ENCODE peak calls at places on chromosomes 7 and 10, in six cellular contexts. D, J, U, I, F and H are unnamed samples.

GRCh38 chr7:100220833-100221718 is 1.3 kb downstream of the PVRIG start:
- DNase-seq in D (peak), J (peak), U (no peak), I (no peak), F (no peak), H (peak)

GRCh38 chr7:154631162-154631561 is 371.8 kb downstream of the PAXIP1 start:
- DNase-seq in D (no peak), J (no peak), U (no peak), I (no peak), F (no peak), H (no peak)

GRCh38 chr7:105319578-105319977 is 69.1 kb downstream of the SRPK2 start:
- DNase-seq in D (peak), J (no peak), U (no peak), I (no peak), F (no peak), H (no peak)

GRCh38 chr7:99201027-99201426 is 6.9 kb downstream of the KPNA7 start:
- DNase-seq in D (no peak), J (no peak), U (no peak), I (no peak), F (no peak), H (no peak)

GRCh38 chr7:67423058-67423457 is 426.4 kb downstream of the TYW1 start:
- DNase-seq in D (no peak), J (no peak), U (no peak), I (no peak), F (no peak), H (no peak)

GRCh38 chr7:138958026-138958956 is 22.9 kb downstream of the KIAA1549 start:
- DNase-seq in D (no peak), J (no peak), U (no peak), I (no peak), F (no peak), H (no peak)

GRCh38 chr7:148722340-148723165 is 23.9 kb downstream of the CUL1 start:
- DNase-seq in D (no peak), J (no peak), U (no peak), I (no peak), F (peak), H (no peak)

GRCh38 chr7:47576031-47576908 is 5.6 kb downstream of the TNS3 start:
- DNase-seq in D (no peak), J (no peak), U (no peak), I (no peak), F (peak), H (no peak)

GRCh38 chr7:66082083-66082482 is 6.5 kb downstream of the ASL start:
- DNase-seq in D (no peak), J (no peak), U (no peak), I (no peak), F (no peak), H (no peak)

GRCh38 chr10:34319197-34319846 is 495.8 kb downstream of the PARD3 start:
- DNase-seq in D (no peak), J (no peak), U (no peak), I (no peak), F (peak), H (no peak)

GRCh38 chr10:131452926-131453771 is 141.6 kb upstream of the TCERG1L start:
- DNase-seq in D (no peak), J (no peak), U (peak), I (no peak), F (no peak), H (no peak)

GRCh38 chr10:121267236-121268003 is 330.8 kb downstream of the FGFR2 start:
- DNase-seq in D (no peak), J (no peak), U (no peak), I (no peak), F (no peak), H (no peak)

GRCh38 chr10:78744521-78745090 is 324.2 kb upstream of the ZMIZ1 start:
- DNase-seq in D (no peak), J (no peak), U (no peak), I (no peak), F (peak), H (no peak)

GRCh38 chr10:132408823-132409666 is 12.0 kb downstream of the PWWP2B start:
- DNase-seq in D (no peak), J (no peak), U (no peak), I (no peak), F (no peak), H (no peak)

GRCh38 chr7:82700739-82701138 is 257.2 kb upstream of the CACNA2D1 start:
- DNase-seq in D (no peak), J (no peak), U (no peak), I (no peak), F (no peak), H (no peak)

GRCh38 chr10:59830601-59831259 is 75.6 kb downstream of the CCDC6 start:
- DNase-seq in D (no peak), J (no peak), U (peak), I (peak), F (peak), H (no peak)

GRCh38 chr7:107387573-107388219 is 82.2 kb upstream of the GPR22 start:
- DNase-seq in D (no peak), J (no peak), U (no peak), I (no peak), F (no peak), H (no peak)

GRCh38 chr10:120580651-120581259 is 123.7 kb downstream of the PLPP4 start:
- DNase-seq in D (no peak), J (no peak), U (no peak), I (no peak), F (no peak), H (no peak)

GRCh38 chr10:74898201-74898976 is 72.0 kb downstream of the KAT6B start:
- DNase-seq in D (peak), J (no peak), U (no peak), I (no peak), F (peak), H (no peak)

GRCh38 chr10:51030480-51030879 is 43.8 kb upstream of the PRKG1 start:
- DNase-seq in D (no peak), J (no peak), U (no peak), I (no peak), F (no peak), H (no peak)

GRCh38 chr7:22831602-22832001 is 9.0 kb upstream of the TOMM7 start:
- DNase-seq in D (no peak), J (no peak), U (no peak), I (no peak), F (no peak), H (no peak)

GRCh38 chr10:21100871-21101514 is 203.9 kb upstream of the NEBL start:
- DNase-seq in D (no peak), J (no peak), U (no peak), I (no peak), F (no peak), H (no peak)

GRCh38 chr10:44913312-44914079 is 2.4 kb downstream of the TMEM72 start:
- DNase-seq in D (no peak), J (no peak), U (no peak), I (peak), F (no peak), H (no peak)

GRCh38 chr7:17070117-17070750 is 188.5 kb upstream of the AGR3 start:
- DNase-seq in D (no peak), J (no peak), U (no peak), I (no peak), F (no peak), H (no peak)

DNA sequence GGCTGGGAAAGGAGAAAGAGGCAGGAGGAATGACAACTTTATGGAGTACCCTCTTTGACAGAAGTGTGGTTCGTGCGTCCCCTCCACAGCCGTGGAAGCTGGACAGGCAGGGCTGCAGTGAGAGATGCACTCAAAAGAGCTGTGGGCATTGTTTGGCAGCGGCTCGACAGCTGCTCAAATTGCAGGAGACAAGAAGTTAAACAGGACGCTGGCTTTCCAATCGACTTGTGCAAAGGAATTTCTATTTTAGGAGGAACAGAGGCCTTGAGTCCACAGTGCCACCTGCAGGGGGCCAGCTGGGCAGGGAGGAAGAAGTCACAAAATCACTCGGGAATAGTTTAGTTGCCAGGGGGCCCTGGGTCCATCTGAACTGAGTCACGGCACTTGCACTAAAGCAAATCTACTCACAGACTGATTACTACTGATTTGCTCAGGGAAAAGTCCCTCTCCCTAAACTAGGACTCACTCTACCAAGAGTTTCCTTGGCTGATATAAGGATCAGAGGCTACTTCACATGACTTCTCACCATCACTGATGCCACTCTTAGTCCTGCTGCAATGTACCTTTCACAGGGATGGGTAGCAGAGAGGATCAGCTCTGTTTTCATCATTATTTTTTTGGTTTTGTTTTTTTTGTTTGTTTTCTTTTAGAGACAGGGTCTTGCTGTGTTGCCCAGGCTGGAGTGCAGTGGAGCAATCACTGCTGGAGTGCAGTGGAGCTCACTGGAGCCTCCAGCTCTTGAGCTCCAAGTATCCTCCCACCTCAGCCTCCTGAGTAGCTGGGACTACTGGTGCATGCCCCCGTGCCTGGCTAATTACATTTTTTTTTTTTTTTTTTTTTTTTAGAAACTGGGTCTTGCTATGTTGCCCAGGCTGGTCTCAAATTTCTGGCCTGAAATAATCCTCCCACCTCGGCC is 200.8 kb downstream of the JCAD start:
- DNase-seq in D (no peak), J (no peak), U (peak), I (no peak), F (peak), H (no peak)
- TF ChIP-seq POLR2A in D (no peak), J (no peak), U (no peak), I (no peak), F (no peak), H (no peak)

DNA sequence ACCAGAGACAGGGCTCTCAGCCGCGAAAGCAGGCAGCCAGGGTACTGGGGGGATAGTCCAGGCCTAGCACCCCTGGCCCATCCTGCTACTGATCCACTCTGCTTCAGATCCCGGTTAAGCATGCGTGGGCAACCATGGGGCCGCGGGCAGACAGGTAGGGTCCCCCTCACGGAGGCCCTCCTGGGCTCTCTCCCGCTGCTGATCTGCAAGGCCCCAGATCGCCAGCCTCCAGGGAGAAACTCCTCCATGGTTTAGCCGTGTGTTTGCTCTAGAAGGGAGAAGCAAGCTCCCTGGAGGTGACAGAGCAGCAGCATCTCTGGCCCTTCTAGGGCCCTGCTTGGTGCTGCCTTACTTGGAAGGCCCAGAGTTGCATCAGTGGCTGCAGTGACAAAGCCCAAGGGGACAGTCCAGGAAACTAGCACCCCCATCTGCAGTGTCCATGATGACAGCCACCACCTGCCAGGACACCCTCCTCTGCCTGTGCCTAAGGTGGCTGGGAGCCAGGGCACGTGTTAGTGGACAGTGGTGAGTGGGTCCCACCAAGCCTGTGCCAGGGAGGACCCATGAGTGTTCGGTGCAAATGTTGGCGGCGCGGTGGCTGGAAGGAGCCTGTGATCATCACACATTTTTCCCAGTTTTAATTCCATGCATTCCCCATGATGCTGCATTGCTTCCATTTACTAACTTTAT is 29.2 kb downstream of the CALML5 start:
- DNase-seq in D (no peak), J (no peak), U (no peak), I (no peak), F (no peak), H (no peak)
- TF ChIP-seq TAF1 in D (no peak), J (no peak), U (no peak), I (no peak), F (no peak), H (no peak)

DNA sequence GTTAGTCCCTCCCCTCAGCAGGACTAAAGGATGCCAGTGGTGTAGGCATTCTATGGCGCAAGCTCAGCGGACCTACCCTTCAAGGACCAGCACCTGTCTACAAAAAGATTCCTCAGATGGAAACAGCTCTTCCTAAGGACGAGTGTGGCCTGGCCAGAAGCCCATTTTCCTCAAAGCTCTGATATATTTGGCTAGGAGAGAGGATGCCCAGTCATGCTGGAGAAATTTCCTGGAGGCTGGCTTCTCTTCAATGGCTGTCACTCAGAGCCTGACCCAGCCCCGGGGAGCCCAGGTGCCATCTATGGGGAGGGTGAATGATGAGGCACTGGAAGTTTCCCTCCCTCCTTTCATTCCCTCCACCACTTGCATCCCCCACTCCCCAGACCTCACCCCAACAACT is 111.5 kb downstream of the PLXNA4 start:
- DNase-seq in D (no peak), J (no peak), U (no peak), I (no peak), F (no peak), H (no peak)
- TF ChIP-seq POLR2A in D (no peak), J (no peak), U (no peak), I (no peak), F (no peak), H (no peak)

GRCh38 chr7:124764847-124765400 is 668 bp downstream of the GPR37 start:
- DNase-seq in D (no peak), J (peak), U (peak), I (no peak), F (no peak), H (peak)
- TF ChIP-seq TAF1 in D (no peak), J (no peak), U (no peak), I (no peak), F (no peak), H (no peak)

GRCh38 chr10:71767420-71768035 is 5.8 kb downstream of the VSIR start:
- DNase-seq in D (no peak), J (no peak), U (no peak), I (no peak), F (peak), H (no peak)
- TF ChIP-seq POLR2A in D (no peak), J (no peak), U (no peak), I (no peak), F (no peak), H (no peak)